ENCODE peak calls at places on chromosomes 6 and 20, in eight cellular contexts. One of them, this sample, is unnamed.

GRCh38 chr6:80547827-80548226 is 441.4 kb downstream of the BCKDHB start:
- DNase-seq in naive thymus-derived CD4-positive, alpha-beta T cell: no peak
- DNase-seq in activated naive CD4-positive, alpha-beta T cell treated with anti-CD3 and anti-CD28 coated beads, Interleukin-2, amount 50 U/mL, for 16 hours: no peak
- DNase-seq in breast epithelium: no peak
- DNase-seq in nephron progenitor cell: no peak
- DNase-seq in CD8-positive, alpha-beta T cell: no peak
- DNase-seq in CD8-positive, alpha-beta memory T cell: no peak
- DNase-seq in ovary: no peak
- DNase-seq in this sample: no peak

GRCh38 chr20:46609043-46609442 is 42.2 kb downstream of the SLC13A3 start:
- DNase-seq in naive thymus-derived CD4-positive, alpha-beta T cell: no peak
- DNase-seq in activated naive CD4-positive, alpha-beta T cell treated with anti-CD3 and anti-CD28 coated beads, Interleukin-2, amount 50 U/mL, for 16 hours: no peak
- DNase-seq in breast epithelium: no peak
- DNase-seq in nephron progenitor cell: no peak
- DNase-seq in CD8-positive, alpha-beta T cell: no peak
- DNase-seq in CD8-positive, alpha-beta memory T cell: no peak
- DNase-seq in ovary: no peak
- DNase-seq in this sample: no peak

GRCh38 chr6:31737315-31738047 is 1.2 kb upstream of the CLIC1 start:
- DNase-seq in naive thymus-derived CD4-positive, alpha-beta T cell: peak
- DNase-seq in activated naive CD4-positive, alpha-beta T cell treated with anti-CD3 and anti-CD28 coated beads, Interleukin-2, amount 50 U/mL, for 16 hours: no peak
- DNase-seq in breast epithelium: no peak
- DNase-seq in nephron progenitor cell: peak
- DNase-seq in CD8-positive, alpha-beta T cell: no peak
- DNase-seq in CD8-positive, alpha-beta memory T cell: no peak
- DNase-seq in ovary: no peak
- DNase-seq in this sample: no peak

GRCh38 chr20:43322851-43323250 is 133.1 kb upstream of the PTPRT start:
- DNase-seq in naive thymus-derived CD4-positive, alpha-beta T cell: no peak
- DNase-seq in activated naive CD4-positive, alpha-beta T cell treated with anti-CD3 and anti-CD28 coated beads, Interleukin-2, amount 50 U/mL, for 16 hours: no peak
- DNase-seq in breast epithelium: no peak
- DNase-seq in nephron progenitor cell: no peak
- DNase-seq in CD8-positive, alpha-beta T cell: no peak
- DNase-seq in CD8-positive, alpha-beta memory T cell: no peak
- DNase-seq in ovary: no peak
- DNase-seq in this sample: no peak

GRCh38 chr6:79396625-79397024 is 140.6 kb downstream of the LCA5 start:
- DNase-seq in naive thymus-derived CD4-positive, alpha-beta T cell: no peak
- DNase-seq in activated naive CD4-positive, alpha-beta T cell treated with anti-CD3 and anti-CD28 coated beads, Interleukin-2, amount 50 U/mL, for 16 hours: no peak
- DNase-seq in breast epithelium: no peak
- DNase-seq in nephron progenitor cell: no peak
- DNase-seq in CD8-positive, alpha-beta T cell: no peak
- DNase-seq in CD8-positive, alpha-beta memory T cell: no peak
- DNase-seq in ovary: no peak
- DNase-seq in this sample: no peak

GRCh38 chr6:140485740-140486467 is 1111.5 kb upstream of the CITED2 start:
- DNase-seq in naive thymus-derived CD4-positive, alpha-beta T cell: no peak
- DNase-seq in activated naive CD4-positive, alpha-beta T cell treated with anti-CD3 and anti-CD28 coated beads, Interleukin-2, amount 50 U/mL, for 16 hours: no peak
- DNase-seq in breast epithelium: no peak
- DNase-seq in nephron progenitor cell: no peak
- DNase-seq in CD8-positive, alpha-beta T cell: no peak
- DNase-seq in CD8-positive, alpha-beta memory T cell: no peak
- DNase-seq in ovary: peak
- DNase-seq in this sample: no peak

GRCh38 chr6:84892666-84893065 is 128.3 kb upstream of the TBX18 start:
- DNase-seq in naive thymus-derived CD4-positive, alpha-beta T cell: no peak
- DNase-seq in activated naive CD4-positive, alpha-beta T cell treated with anti-CD3 and anti-CD28 coated beads, Interleukin-2, amount 50 U/mL, for 16 hours: no peak
- DNase-seq in breast epithelium: no peak
- DNase-seq in nephron progenitor cell: no peak
- DNase-seq in CD8-positive, alpha-beta T cell: no peak
- DNase-seq in CD8-positive, alpha-beta memory T cell: no peak
- DNase-seq in ovary: no peak
- DNase-seq in this sample: no peak

GRCh38 chr6:92710048-92710447 is 709.3 kb downstream of the EPHA7 start:
- DNase-seq in naive thymus-derived CD4-positive, alpha-beta T cell: no peak
- DNase-seq in activated naive CD4-positive, alpha-beta T cell treated with anti-CD3 and anti-CD28 coated beads, Interleukin-2, amount 50 U/mL, for 16 hours: no peak
- DNase-seq in breast epithelium: no peak
- DNase-seq in nephron progenitor cell: no peak
- DNase-seq in CD8-positive, alpha-beta T cell: no peak
- DNase-seq in CD8-positive, alpha-beta memory T cell: no peak
- DNase-seq in ovary: no peak
- DNase-seq in this sample: no peak

GRCh38 chr6:150684715-150685459 is 85.2 kb downstream of the PLEKHG1 start:
- DNase-seq in naive thymus-derived CD4-positive, alpha-beta T cell: no peak
- DNase-seq in activated naive CD4-positive, alpha-beta T cell treated with anti-CD3 and anti-CD28 coated beads, Interleukin-2, amount 50 U/mL, for 16 hours: no peak
- DNase-seq in breast epithelium: no peak
- DNase-seq in nephron progenitor cell: no peak
- DNase-seq in CD8-positive, alpha-beta T cell: no peak
- DNase-seq in CD8-positive, alpha-beta memory T cell: no peak
- DNase-seq in ovary: no peak
- DNase-seq in this sample: no peak

GRCh38 chr6:34553750-34554149 is 2.4 kb downstream of the SPDEF start:
- DNase-seq in naive thymus-derived CD4-positive, alpha-beta T cell: no peak
- DNase-seq in activated naive CD4-positive, alpha-beta T cell treated with anti-CD3 and anti-CD28 coated beads, Interleukin-2, amount 50 U/mL, for 16 hours: no peak
- DNase-seq in breast epithelium: no peak
- DNase-seq in nephron progenitor cell: no peak
- DNase-seq in CD8-positive, alpha-beta T cell: no peak
- DNase-seq in CD8-positive, alpha-beta memory T cell: no peak
- DNase-seq in ovary: no peak
- DNase-seq in this sample: no peak

GRCh38 chr6:13012977-13013680 is 296.6 kb downstream of the PHACTR1 start:
- DNase-seq in naive thymus-derived CD4-positive, alpha-beta T cell: no peak
- DNase-seq in activated naive CD4-positive, alpha-beta T cell treated with anti-CD3 and anti-CD28 coated beads, Interleukin-2, amount 50 U/mL, for 16 hours: no peak
- DNase-seq in breast epithelium: no peak
- DNase-seq in nephron progenitor cell: peak
- DNase-seq in CD8-positive, alpha-beta T cell: no peak
- DNase-seq in CD8-positive, alpha-beta memory T cell: no peak
- DNase-seq in ovary: peak
- DNase-seq in this sample: peak

GRCh38 chr6:105646391-105646867 is 243.5 kb upstream of the PREP start:
- DNase-seq in naive thymus-derived CD4-positive, alpha-beta T cell: no peak
- DNase-seq in activated naive CD4-positive, alpha-beta T cell treated with anti-CD3 and anti-CD28 coated beads, Interleukin-2, amount 50 U/mL, for 16 hours: no peak
- DNase-seq in breast epithelium: no peak
- DNase-seq in nephron progenitor cell: no peak
- DNase-seq in CD8-positive, alpha-beta T cell: peak
- DNase-seq in CD8-positive, alpha-beta memory T cell: peak
- DNase-seq in ovary: no peak
- DNase-seq in this sample: peak

GRCh38 chr6:13233106-13233505 is 95.2 kb downstream of the TBC1D7 start:
- DNase-seq in naive thymus-derived CD4-positive, alpha-beta T cell: no peak
- DNase-seq in activated naive CD4-positive, alpha-beta T cell treated with anti-CD3 and anti-CD28 coated beads, Interleukin-2, amount 50 U/mL, for 16 hours: no peak
- DNase-seq in breast epithelium: no peak
- DNase-seq in nephron progenitor cell: no peak
- DNase-seq in CD8-positive, alpha-beta T cell: no peak
- DNase-seq in CD8-positive, alpha-beta memory T cell: no peak
- DNase-seq in ovary: no peak
- DNase-seq in this sample: no peak

GRCh38 chr6:27553123-27553904 is 80.4 kb upstream of the ZNF184 start:
- DNase-seq in naive thymus-derived CD4-positive, alpha-beta T cell: no peak
- DNase-seq in activated naive CD4-positive, alpha-beta T cell treated with anti-CD3 and anti-CD28 coated beads, Interleukin-2, amount 50 U/mL, for 16 hours: no peak
- DNase-seq in breast epithelium: no peak
- DNase-seq in nephron progenitor cell: peak
- DNase-seq in CD8-positive, alpha-beta T cell: peak
- DNase-seq in CD8-positive, alpha-beta memory T cell: no peak
- DNase-seq in ovary: no peak
- DNase-seq in this sample: no peak

GRCh38 chr6:121885399-121886152 is 450.1 kb downstream of the GJA1 start:
- DNase-seq in naive thymus-derived CD4-positive, alpha-beta T cell: no peak
- DNase-seq in activated naive CD4-positive, alpha-beta T cell treated with anti-CD3 and anti-CD28 coated beads, Interleukin-2, amount 50 U/mL, for 16 hours: no peak
- DNase-seq in breast epithelium: no peak
- DNase-seq in nephron progenitor cell: no peak
- DNase-seq in CD8-positive, alpha-beta T cell: no peak
- DNase-seq in CD8-positive, alpha-beta memory T cell: no peak
- DNase-seq in ovary: no peak
- DNase-seq in this sample: no peak

GRCh38 chr6:149166747-149167146 is 150.8 kb upstream of the TAB2 start:
- DNase-seq in naive thymus-derived CD4-positive, alpha-beta T cell: no peak
- DNase-seq in activated naive CD4-positive, alpha-beta T cell treated with anti-CD3 and anti-CD28 coated beads, Interleukin-2, amount 50 U/mL, for 16 hours: no peak
- DNase-seq in breast epithelium: no peak
- DNase-seq in nephron progenitor cell: no peak
- DNase-seq in CD8-positive, alpha-beta T cell: no peak
- DNase-seq in CD8-positive, alpha-beta memory T cell: no peak
- DNase-seq in ovary: no peak
- DNase-seq in this sample: no peak

GRCh38 chr20:49385471-49385870 is 97.0 kb downstream of the KCNB1 start:
- DNase-seq in naive thymus-derived CD4-positive, alpha-beta T cell: no peak
- DNase-seq in activated naive CD4-positive, alpha-beta T cell treated with anti-CD3 and anti-CD28 coated beads, Interleukin-2, amount 50 U/mL, for 16 hours: no peak
- DNase-seq in breast epithelium: no peak
- DNase-seq in nephron progenitor cell: no peak
- DNase-seq in CD8-positive, alpha-beta T cell: no peak
- DNase-seq in CD8-positive, alpha-beta memory T cell: no peak
- DNase-seq in ovary: no peak
- DNase-seq in this sample: no peak

GRCh38 chr6:34027445-34027936 is 118.4 kb downstream of the GRM4 start:
- DNase-seq in naive thymus-derived CD4-positive, alpha-beta T cell: peak
- DNase-seq in activated naive CD4-positive, alpha-beta T cell treated with anti-CD3 and anti-CD28 coated beads, Interleukin-2, amount 50 U/mL, for 16 hours: peak
- DNase-seq in breast epithelium: no peak
- DNase-seq in nephron progenitor cell: peak
- DNase-seq in CD8-positive, alpha-beta T cell: peak
- DNase-seq in CD8-positive, alpha-beta memory T cell: peak
- DNase-seq in ovary: peak
- DNase-seq in this sample: peak

GRCh38 chr6:34284563-34285545 is 36.0 kb upstream of the SMIM29 start:
- DNase-seq in naive thymus-derived CD4-positive, alpha-beta T cell: no peak
- DNase-seq in activated naive CD4-positive, alpha-beta T cell treated with anti-CD3 and anti-CD28 coated beads, Interleukin-2, amount 50 U/mL, for 16 hours: no peak
- DNase-seq in breast epithelium: no peak
- DNase-seq in nephron progenitor cell: no peak
- DNase-seq in CD8-positive, alpha-beta T cell: no peak
- DNase-seq in CD8-positive, alpha-beta memory T cell: no peak
- DNase-seq in ovary: peak
- DNase-seq in this sample: no peak

GRCh38 chr6:150420926-150421325 is 52.1 kb downstream of the IYD start:
- DNase-seq in naive thymus-derived CD4-positive, alpha-beta T cell: no peak
- DNase-seq in activated naive CD4-positive, alpha-beta T cell treated with anti-CD3 and anti-CD28 coated beads, Interleukin-2, amount 50 U/mL, for 16 hours: no peak
- DNase-seq in breast epithelium: no peak
- DNase-seq in nephron progenitor cell: no peak
- DNase-seq in CD8-positive, alpha-beta T cell: no peak
- DNase-seq in CD8-positive, alpha-beta memory T cell: no peak
- DNase-seq in ovary: no peak
- DNase-seq in this sample: no peak

GRCh38 chr20:58611236-58612020 is 39.7 kb upstream of the STX16 start:
- DNase-seq in naive thymus-derived CD4-positive, alpha-beta T cell: no peak
- DNase-seq in activated naive CD4-positive, alpha-beta T cell treated with anti-CD3 and anti-CD28 coated beads, Interleukin-2, amount 50 U/mL, for 16 hours: no peak
- DNase-seq in breast epithelium: peak
- DNase-seq in nephron progenitor cell: no peak
- DNase-seq in CD8-positive, alpha-beta T cell: no peak
- DNase-seq in CD8-positive, alpha-beta memory T cell: no peak
- DNase-seq in ovary: no peak
- DNase-seq in this sample: no peak